ENCODE peak calls at places on chromosomes 1 and 21, in nine cellular contexts. One of them, this sample, is unnamed.

GRCh38 chr1:2098839-2099785 is 48.9 kb downstream of the PRKCZ start:
- DNase-seq in PC-9: no peak
- DNase-seq in mammary epithelial cell: no peak
- DNase-seq in GM12878: no peak
- DNase-seq in A673: peak; percentile 34
- DNase-seq in HCT116: no peak
- DNase-seq in fibroblast of lung: no peak
- DNase-seq in MM.1S: no peak
- DNase-seq in neural progenitor cell: peak; percentile 41
- DNase-seq in this sample: no peak

GRCh38 chr1:28560886-28561285 is 8.0 kb downstream of the TRNAU1AP start:
- DNase-seq in PC-9: no peak
- DNase-seq in mammary epithelial cell: no peak
- DNase-seq in GM12878: no peak
- DNase-seq in A673: no peak
- DNase-seq in HCT116: no peak
- DNase-seq in fibroblast of lung: no peak
- DNase-seq in MM.1S: no peak
- DNase-seq in neural progenitor cell: no peak
- DNase-seq in this sample: no peak

GRCh38 chr1:12179111-12179519 is 12.3 kb downstream of the TNFRSF1B start:
- DNase-seq in PC-9: no peak
- DNase-seq in mammary epithelial cell: peak; percentile 14
- DNase-seq in GM12878: no peak
- DNase-seq in A673: no peak
- DNase-seq in HCT116: peak; percentile 63
- DNase-seq in fibroblast of lung: peak; percentile 66
- DNase-seq in MM.1S: no peak
- DNase-seq in neural progenitor cell: no peak
- DNase-seq in this sample: no peak

GRCh38 chr1:21497466-21498061 is 11.7 kb upstream of the ALPL start:
- DNase-seq in PC-9: no peak
- DNase-seq in mammary epithelial cell: no peak
- DNase-seq in GM12878: no peak
- DNase-seq in A673: no peak
- DNase-seq in HCT116: no peak
- DNase-seq in fibroblast of lung: no peak
- DNase-seq in MM.1S: no peak
- DNase-seq in neural progenitor cell: peak; percentile 72
- DNase-seq in this sample: no peak

GRCh38 chr21:43877936-43878575 is 13.0 kb downstream of the AGPAT3 start:
- DNase-seq in PC-9: no peak
- DNase-seq in mammary epithelial cell: no peak
- DNase-seq in GM12878: no peak
- DNase-seq in A673: no peak
- DNase-seq in HCT116: no peak
- DNase-seq in fibroblast of lung: no peak
- DNase-seq in MM.1S: no peak
- DNase-seq in neural progenitor cell: no peak
- DNase-seq in this sample: no peak

GRCh38 chr1:182633657-182634281 is 29.6 kb upstream of the RGS16 start:
- DNase-seq in PC-9: no peak
- DNase-seq in mammary epithelial cell: no peak
- DNase-seq in GM12878: no peak
- DNase-seq in A673: no peak
- DNase-seq in HCT116: no peak
- DNase-seq in fibroblast of lung: no peak
- DNase-seq in MM.1S: no peak
- DNase-seq in neural progenitor cell: peak; percentile 52
- DNase-seq in this sample: no peak

GRCh38 chr21:36323032-36323431 is 3.0 kb downstream of the MORC3 start:
- DNase-seq in PC-9: no peak
- DNase-seq in mammary epithelial cell: peak; percentile 45
- DNase-seq in GM12878: no peak
- DNase-seq in A673: no peak
- DNase-seq in HCT116: no peak
- DNase-seq in fibroblast of lung: no peak
- DNase-seq in MM.1S: no peak
- DNase-seq in neural progenitor cell: no peak
- DNase-seq in this sample: peak; percentile 53

GRCh38 chr1:3136532-3136931 is 67.5 kb downstream of the PRDM16 start:
- DNase-seq in PC-9: no peak
- DNase-seq in mammary epithelial cell: no peak
- DNase-seq in GM12878: no peak
- DNase-seq in A673: no peak
- DNase-seq in HCT116: no peak
- DNase-seq in fibroblast of lung: no peak
- DNase-seq in MM.1S: no peak
- DNase-seq in neural progenitor cell: no peak
- DNase-seq in this sample: no peak

GRCh38 chr1:236636017-236636416 is 31.7 kb upstream of the HEATR1 start:
- DNase-seq in PC-9: no peak
- DNase-seq in mammary epithelial cell: no peak
- DNase-seq in GM12878: no peak
- DNase-seq in A673: no peak
- DNase-seq in HCT116: no peak
- DNase-seq in fibroblast of lung: no peak
- DNase-seq in MM.1S: no peak
- DNase-seq in neural progenitor cell: no peak
- DNase-seq in this sample: no peak

GRCh38 chr1:159869173-159869572 is 6.7 kb upstream of the VSIG8 start:
- DNase-seq in PC-9: peak; percentile 54
- DNase-seq in mammary epithelial cell: peak; percentile 93
- DNase-seq in GM12878: no peak
- DNase-seq in A673: no peak
- DNase-seq in HCT116: peak; percentile 68
- DNase-seq in fibroblast of lung: peak; percentile 40
- DNase-seq in MM.1S: peak; percentile 95
- DNase-seq in neural progenitor cell: no peak
- DNase-seq in this sample: peak; percentile 85

GRCh38 chr1:46183119-46183842 is 7.0 kb upstream of the P3R3URF start:
- DNase-seq in PC-9: peak; percentile 98
- DNase-seq in mammary epithelial cell: peak; percentile 100
- DNase-seq in GM12878: no peak
- DNase-seq in A673: peak; percentile 35
- DNase-seq in HCT116: peak; percentile 98
- DNase-seq in fibroblast of lung: peak; percentile 77
- DNase-seq in MM.1S: no peak
- DNase-seq in neural progenitor cell: no peak
- DNase-seq in this sample: peak; percentile 99

GRCh38 chr21:43312751-43313169 is 114.2 kb downstream of the SIK1 start:
- DNase-seq in PC-9: no peak
- DNase-seq in mammary epithelial cell: no peak
- DNase-seq in GM12878: peak; percentile 23
- DNase-seq in A673: no peak
- DNase-seq in HCT116: no peak
- DNase-seq in fibroblast of lung: no peak
- DNase-seq in MM.1S: peak; percentile 89
- DNase-seq in neural progenitor cell: no peak
- DNase-seq in this sample: no peak

GRCh38 chr1:49111931-49112330 is 335.2 kb upstream of the BEND5 start:
- DNase-seq in PC-9: no peak
- DNase-seq in mammary epithelial cell: no peak
- DNase-seq in GM12878: no peak
- DNase-seq in A673: no peak
- DNase-seq in HCT116: no peak
- DNase-seq in fibroblast of lung: no peak
- DNase-seq in MM.1S: no peak
- DNase-seq in neural progenitor cell: no peak
- DNase-seq in this sample: no peak

GRCh38 chr1:116769050-116769449 is 14.8 kb downstream of the CD2 start:
- DNase-seq in PC-9: no peak
- DNase-seq in mammary epithelial cell: no peak
- DNase-seq in GM12878: no peak
- DNase-seq in A673: no peak
- DNase-seq in HCT116: no peak
- DNase-seq in fibroblast of lung: no peak
- DNase-seq in MM.1S: no peak
- DNase-seq in neural progenitor cell: no peak
- DNase-seq in this sample: no peak

GRCh38 chr1:202623075-202623474 is 87.2 kb downstream of the SYT2 start:
- DNase-seq in PC-9: no peak
- DNase-seq in mammary epithelial cell: no peak
- DNase-seq in GM12878: no peak
- DNase-seq in A673: peak; percentile 43
- DNase-seq in HCT116: no peak
- DNase-seq in fibroblast of lung: peak; percentile 48
- DNase-seq in MM.1S: no peak
- DNase-seq in neural progenitor cell: no peak
- DNase-seq in this sample: peak; percentile 70

GRCh38 chr1:95207223-95207935 is 26.6 kb upstream of the RWDD3 start:
- DNase-seq in PC-9: no peak
- DNase-seq in mammary epithelial cell: no peak
- DNase-seq in GM12878: no peak
- DNase-seq in A673: no peak
- DNase-seq in HCT116: no peak
- DNase-seq in fibroblast of lung: no peak
- DNase-seq in MM.1S: no peak
- DNase-seq in neural progenitor cell: no peak
- DNase-seq in this sample: no peak

GRCh38 chr1:231603598-231604275 is 22.9 kb upstream of the DISC1 start:
- DNase-seq in PC-9: peak; percentile 40
- DNase-seq in mammary epithelial cell: peak; percentile 33
- DNase-seq in GM12878: no peak
- DNase-seq in A673: peak; percentile 89
- DNase-seq in HCT116: peak; percentile 51
- DNase-seq in fibroblast of lung: peak; percentile 68
- DNase-seq in MM.1S: peak; percentile 84
- DNase-seq in neural progenitor cell: peak; percentile 71
- DNase-seq in this sample: peak; percentile 74

GRCh38 chr1:242467556-242468145 is 56.8 kb downstream of the PLD5 start:
- DNase-seq in PC-9: peak; percentile 15
- DNase-seq in mammary epithelial cell: peak; percentile 50
- DNase-seq in GM12878: no peak
- DNase-seq in A673: peak; percentile 76
- DNase-seq in HCT116: peak; percentile 22
- DNase-seq in fibroblast of lung: peak; percentile 56
- DNase-seq in MM.1S: peak; percentile 48
- DNase-seq in neural progenitor cell: peak; percentile 86
- DNase-seq in this sample: peak; percentile 72

GRCh38 chr1:17419626-17420328 is 19.7 kb downstream of the RCC2 start:
- DNase-seq in PC-9: no peak
- DNase-seq in mammary epithelial cell: peak; percentile 30
- DNase-seq in GM12878: no peak
- DNase-seq in A673: peak; percentile 77
- DNase-seq in HCT116: no peak
- DNase-seq in fibroblast of lung: peak; percentile 54
- DNase-seq in MM.1S: peak; percentile 45
- DNase-seq in neural progenitor cell: peak; percentile 82
- DNase-seq in this sample: peak; percentile 66

GRCh38 chr1:228094432-228095016 is 8.6 kb downstream of the C1orf35 start:
- DNase-seq in PC-9: no peak
- DNase-seq in mammary epithelial cell: no peak
- DNase-seq in GM12878: no peak
- DNase-seq in A673: no peak
- DNase-seq in HCT116: no peak
- DNase-seq in fibroblast of lung: no peak
- DNase-seq in MM.1S: no peak
- DNase-seq in neural progenitor cell: no peak
- DNase-seq in this sample: no peak

GRCh38 chr1:181318022-181318857 is 165.1 kb upstream of the CACNA1E start:
- DNase-seq in PC-9: no peak
- DNase-seq in mammary epithelial cell: no peak
- DNase-seq in GM12878: no peak
- DNase-seq in A673: no peak
- DNase-seq in HCT116: no peak
- DNase-seq in fibroblast of lung: no peak
- DNase-seq in MM.1S: no peak
- DNase-seq in neural progenitor cell: peak; percentile 79
- DNase-seq in this sample: peak; percentile 44
- TF ChIP-seq EZH2 in PC-9: no peak
- TF ChIP-seq EZH2 in mammary epithelial cell: peak; percentile 84
- TF ChIP-seq EZH2 in GM12878: no peak
- TF ChIP-seq EZH2 in A673: peak; percentile 95
- TF ChIP-seq EZH2 in HCT116: no peak
- TF ChIP-seq EZH2 in fibroblast of lung: peak; percentile 30
- TF ChIP-seq EZH2 in MM.1S: no peak
- TF ChIP-seq EZH2 in neural progenitor cell: peak; percentile 98
- TF ChIP-seq EZH2 in this sample: no peak

GRCh38 chr1:6419803-6420593 is at the start of gene HES2:
- DNase-seq in PC-9: peak; percentile 67
- DNase-seq in mammary epithelial cell: peak; percentile 72
- DNase-seq in GM12878: no peak
- DNase-seq in A673: no peak
- DNase-seq in HCT116: no peak
- DNase-seq in fibroblast of lung: no peak
- DNase-seq in MM.1S: no peak
- DNase-seq in neural progenitor cell: peak; percentile 62
- DNase-seq in this sample: peak; percentile 48
- TF ChIP-seq EZH2 in PC-9: no peak
- TF ChIP-seq EZH2 in mammary epithelial cell: no peak
- TF ChIP-seq EZH2 in GM12878: no peak
- TF ChIP-seq EZH2 in A673: peak; percentile 85
- TF ChIP-seq EZH2 in HCT116: no peak
- TF ChIP-seq EZH2 in fibroblast of lung: peak; percentile 99
- TF ChIP-seq EZH2 in MM.1S: no peak
- TF ChIP-seq EZH2 in neural progenitor cell: peak; percentile 83
- TF ChIP-seq EZH2 in this sample: peak; percentile 89

DNA sequence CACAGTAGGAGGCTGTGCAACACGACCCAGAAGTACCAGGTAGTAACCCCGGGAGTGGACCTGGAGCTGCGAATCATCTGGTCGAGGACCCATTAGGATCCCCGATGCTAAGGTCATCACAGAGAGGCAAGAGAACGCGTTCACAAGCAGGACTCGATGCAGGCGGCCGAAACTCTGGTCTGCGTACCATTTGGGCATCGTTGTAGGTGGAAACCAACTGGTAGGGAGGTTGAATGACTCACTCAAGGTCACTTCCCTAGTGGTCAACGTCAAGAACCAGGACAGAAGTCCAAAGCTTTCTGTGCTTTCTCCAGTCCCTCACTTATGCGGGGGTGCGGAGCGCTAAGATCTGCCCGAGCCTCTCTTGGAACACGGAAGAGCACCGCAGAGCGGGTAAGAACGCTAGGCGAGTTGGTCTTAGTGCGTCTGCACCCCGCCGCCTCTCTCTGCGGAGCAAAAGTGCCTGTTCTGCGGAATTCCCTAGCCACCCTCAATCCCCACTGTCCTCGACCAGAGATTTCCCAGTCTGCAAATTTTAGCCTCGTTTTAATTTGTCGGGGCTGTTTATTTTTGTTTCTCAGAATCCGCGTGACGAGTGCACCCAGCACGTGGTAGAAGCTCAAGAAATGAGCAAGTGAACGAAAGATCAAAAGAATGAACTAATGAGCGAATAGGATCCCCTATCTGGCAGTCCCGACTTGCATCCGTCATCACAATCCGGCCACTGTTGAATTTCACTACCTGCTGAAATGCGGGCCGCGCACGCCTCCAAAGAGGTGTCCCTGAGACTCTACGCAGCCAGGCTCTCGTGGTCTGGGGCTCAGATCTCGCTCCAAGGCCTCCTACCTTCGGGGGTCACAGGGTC is 12.2 kb downstream of the HLX start:
- DNase-seq in PC-9: no peak
- DNase-seq in mammary epithelial cell: no peak
- DNase-seq in GM12878: no peak
- DNase-seq in A673: no peak
- DNase-seq in HCT116: no peak
- DNase-seq in fibroblast of lung: no peak
- DNase-seq in MM.1S: no peak
- DNase-seq in neural progenitor cell: peak; percentile 36
- DNase-seq in this sample: no peak
- TF ChIP-seq EZH2 in PC-9: no peak
- TF ChIP-seq EZH2 in mammary epithelial cell: peak; percentile 56
- TF ChIP-seq EZH2 in GM12878: no peak
- TF ChIP-seq EZH2 in A673: no peak
- TF ChIP-seq EZH2 in HCT116: no peak
- TF ChIP-seq EZH2 in fibroblast of lung: no peak
- TF ChIP-seq EZH2 in MM.1S: no peak
- TF ChIP-seq EZH2 in neural progenitor cell: peak; percentile 94
- TF ChIP-seq EZH2 in this sample: no peak

GRCh38 chr1:220881918-220882891 is 3.0 kb downstream of the HLX start:
- DNase-seq in PC-9: no peak
- DNase-seq in mammary epithelial cell: no peak
- DNase-seq in GM12878: no peak
- DNase-seq in A673: no peak
- DNase-seq in HCT116: no peak
- DNase-seq in fibroblast of lung: peak; percentile 82
- DNase-seq in MM.1S: no peak
- DNase-seq in neural progenitor cell: peak; percentile 80
- DNase-seq in this sample: peak; percentile 53
- TF ChIP-seq EZH2 in PC-9: no peak
- TF ChIP-seq EZH2 in mammary epithelial cell: no peak
- TF ChIP-seq EZH2 in GM12878: no peak
- TF ChIP-seq EZH2 in A673: no peak
- TF ChIP-seq EZH2 in HCT116: no peak
- TF ChIP-seq EZH2 in fibroblast of lung: no peak
- TF ChIP-seq EZH2 in MM.1S: no peak
- TF ChIP-seq EZH2 in neural progenitor cell: peak; percentile 76
- TF ChIP-seq EZH2 in this sample: no peak